ENCODE peak calls at places on chromosomes 5 and 9, in six cellular contexts. O, T, X, Z, Y and N are unnamed samples.

GRCh38 chr9:124879226-124879625 is 17.3 kb downstream of the ARPC5L start:
- ATAC-seq in O (no peak), T (no peak), X (no peak), Z (no peak), Y (no peak), N (no peak)

GRCh38 chr9:127518091-127518856 is 67.0 kb downstream of the LRSAM1 start:
- ATAC-seq in O (no peak), T (no peak), X (no peak), Z (peak), Y (no peak), N (no peak)

GRCh38 chr5:39158127-39158593 is 61.2 kb downstream of the FYB1 start:
- ATAC-seq in O (peak), T (no peak), X (no peak), Z (no peak), Y (peak), N (no peak)

GRCh38 chr5:11048760-11049159 is 287.7 kb upstream of the DAP start:
- ATAC-seq in O (no peak), T (peak), X (peak), Z (peak), Y (peak), N (no peak)

GRCh38 chr9:133538176-133538575 is 3.7 kb downstream of the ADAMTSL2 start:
- ATAC-seq in O (no peak), T (no peak), X (no peak), Z (no peak), Y (no peak), N (no peak)

GRCh38 chr5:132870801-132871200 is 2.7 kb upstream of the LEAP2 start:
- ATAC-seq in O (no peak), T (no peak), X (no peak), Z (no peak), Y (no peak), N (no peak)

GRCh38 chr9:91146391-91147019 is 215.2 kb downstream of the AUH start:
- ATAC-seq in O (peak), T (no peak), X (no peak), Z (no peak), Y (no peak), N (no peak)

GRCh38 chr9:76218151-76218867 is 175.9 kb downstream of the RFK start:
- ATAC-seq in O (no peak), T (no peak), X (no peak), Z (no peak), Y (no peak), N (no peak)

GRCh38 chr9:129459550-129460322 is 161.2 kb downstream of the C9orf50 start:
- ATAC-seq in O (peak), T (peak), X (peak), Z (peak), Y (no peak), N (peak)

GRCh38 chr9:136847827-136848392 is 1.3 kb upstream of the PHPT1 start:
- ATAC-seq in O (peak), T (peak), X (peak), Z (peak), Y (peak), N (peak)
- TF ChIP-seq POLR2A in O (peak), T (peak), X (peak), Z (peak), Y (peak), N (peak)

GRCh38 chr5:171537923-171538537 is 118.6 kb downstream of the FGF18 start:
- ATAC-seq in O (no peak), T (no peak), X (peak), Z (no peak), Y (no peak), N (no peak)
- TF ChIP-seq POLR2AphosphoS5 in O (no peak), T (no peak), X (no peak), Z (no peak), Y (no peak), N (no peak)

DNA sequence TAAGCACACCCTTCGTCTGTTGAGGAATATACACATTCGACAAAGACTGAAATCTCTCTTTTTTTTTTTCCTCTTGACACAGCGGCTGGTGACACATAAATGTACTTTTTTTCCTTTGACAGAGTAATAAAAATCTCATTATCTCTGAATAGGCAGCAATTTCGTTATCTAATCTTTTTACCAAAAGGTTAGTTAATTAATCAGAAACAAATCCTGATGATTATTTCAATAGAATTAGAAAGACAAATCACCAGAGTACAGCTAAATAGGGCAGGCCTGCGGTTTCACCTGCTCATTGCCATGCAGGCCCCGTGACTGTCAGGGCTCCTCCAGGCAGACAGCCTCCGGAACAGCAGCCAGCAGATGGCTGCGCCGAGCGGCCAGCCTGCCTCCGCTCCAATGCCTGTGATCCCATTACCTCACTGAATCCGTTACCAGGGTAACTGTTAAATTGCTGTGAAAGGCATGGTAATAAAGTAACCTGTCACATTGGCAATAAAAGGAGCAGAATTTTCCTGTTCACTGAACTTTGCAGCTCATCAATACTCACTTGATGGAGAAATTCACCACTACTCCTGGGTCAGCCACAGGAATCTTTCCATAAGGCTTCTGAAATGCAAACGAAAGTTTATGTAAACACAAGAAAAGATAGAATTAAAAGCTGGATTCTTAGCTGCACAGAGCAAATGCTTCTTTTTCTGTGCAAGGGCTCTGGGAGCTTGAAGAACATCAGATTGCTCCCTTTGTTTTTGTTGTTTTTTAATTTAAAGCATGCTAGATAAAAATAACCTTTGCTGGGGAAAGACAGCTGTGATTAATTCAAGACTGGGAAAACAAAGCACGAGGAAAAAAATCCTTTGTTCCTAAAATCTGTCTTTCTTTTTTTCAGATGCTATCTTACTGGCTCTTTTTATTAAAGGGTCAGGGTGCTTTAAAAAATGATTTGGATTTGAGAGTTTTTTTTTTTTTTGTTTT is 666.4 kb upstream of the ZNF608 start:
- ATAC-seq in O (peak), T (peak), X (peak), Z (peak), Y (no peak), N (peak)
- TF ChIP-seq CTCF in O (no peak), T (peak), X (peak), Z (peak), Y (no peak), N (peak)

GRCh38 chr9:120608421-120608820 is 28.5 kb upstream of the CDK5RAP2 start:
- ATAC-seq in O (no peak), T (no peak), X (no peak), Z (no peak), Y (no peak), N (no peak)

GRCh38 chr9:120610975-120611689 is 31.2 kb upstream of the CDK5RAP2 start:
- ATAC-seq in O (no peak), T (peak), X (peak), Z (peak), Y (peak), N (no peak)

GRCh38 chr9:120611690-120612068 is 31.7 kb upstream of the CDK5RAP2 start:
- ATAC-seq in O (no peak), T (no peak), X (no peak), Z (no peak), Y (no peak), N (no peak)

GRCh38 chr9:120609636-120610035 is 29.7 kb upstream of the CDK5RAP2 start:
- ATAC-seq in O (no peak), T (no peak), X (no peak), Z (no peak), Y (no peak), N (no peak)

DNA sequence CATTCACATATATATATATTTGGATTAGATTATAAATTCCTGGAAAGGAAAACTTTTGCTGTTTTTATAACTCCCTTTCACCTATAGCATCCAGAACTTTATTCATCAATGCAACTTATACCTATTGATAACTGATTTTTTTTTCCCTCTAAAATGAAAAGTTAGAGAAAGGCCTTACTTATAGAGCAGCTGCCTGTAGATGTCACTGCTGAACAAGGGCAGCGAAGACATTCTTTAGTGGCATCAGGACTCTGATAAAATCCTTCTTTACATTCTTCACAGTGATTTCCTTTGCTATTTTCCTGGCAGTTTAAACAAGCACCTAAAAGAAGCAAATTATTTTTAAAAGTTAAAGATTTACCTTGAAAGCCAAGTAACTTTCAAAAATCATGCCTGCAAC is 32.3 kb upstream of the CDK5RAP2 start:
- ATAC-seq in O (no peak), T (no peak), X (no peak), Z (no peak), Y (peak), N (no peak)
- TF ChIP-seq POLR2A in O (no peak), T (no peak), X (no peak), Z (no peak), Y (no peak), N (no peak)

GRCh38 chr9:96209407-96210031 is 92.5 kb downstream of the HSD17B3 start:
- ATAC-seq in O (peak), T (no peak), X (no peak), Z (no peak), Y (no peak), N (peak)
- TF ChIP-seq POLR2AphosphoS5 in O (no peak), T (no peak), X (no peak), Z (no peak), Y (no peak), N (peak)

DNA sequence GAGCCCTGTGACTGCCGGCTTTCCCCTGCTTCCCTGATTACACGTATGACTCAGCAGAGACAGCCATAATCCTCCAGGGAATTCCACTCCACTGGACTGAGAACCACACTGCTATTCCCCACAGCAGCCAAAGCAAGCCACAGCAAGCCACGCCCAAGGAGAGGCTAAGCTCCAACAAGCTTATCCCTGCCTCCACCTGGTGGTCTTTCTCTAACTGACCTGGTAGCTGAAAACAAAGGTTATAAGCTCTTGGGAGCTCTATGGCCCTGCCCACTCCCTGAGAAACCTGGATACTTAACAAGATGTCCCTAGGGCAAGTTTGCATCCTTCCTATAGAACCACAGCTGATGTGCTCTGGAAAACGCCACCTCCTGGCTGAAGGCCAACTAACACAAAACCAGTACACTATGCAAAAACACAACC is 613.7 kb upstream of the CDH18 start:
- ATAC-seq in O (no peak), T (no peak), X (no peak), Z (no peak), Y (no peak), N (no peak)
- TF ChIP-seq CTCF in O (no peak), T (no peak), X (no peak), Z (no peak), Y (no peak), N (no peak)

GRCh38 chr5:134525687-134526482 is 415 bp downstream of the JADE2 start:
- ATAC-seq in O (peak), T (peak), X (peak), Z (peak), Y (peak), N (peak)
- TF ChIP-seq POLR2A in O (peak), T (peak), X (peak), Z (peak), Y (no peak), N (no peak)

GRCh38 chr5:31753700-31754461 is 115.0 kb downstream of the PDZD2 start:
- ATAC-seq in O (no peak), T (no peak), X (no peak), Z (no peak), Y (no peak), N (no peak)
- TF ChIP-seq POLR2AphosphoS5 in O (no peak), T (no peak), X (no peak), Z (no peak), Y (no peak), N (no peak)